ENCODE peak calls at places on chromosomes 13 and 19, in eight cellular contexts. One of them, this sample, is unnamed.

GRCh38 chr19:2037676-2038255 is 13.3 kb downstream of the MKNK2 start:
- DNase-seq in HS-27A: no peak
- DNase-seq in hypothalamus: no peak
- DNase-seq in SW 1271: no peak
- DNase-seq in activated naive CD4-positive, alpha-beta T cell: no peak
- DNase-seq in body of pancreas: no peak
- DNase-seq in GM18507: no peak
- DNase-seq in HTR-8/SVneo: no peak
- DNase-seq in this sample: no peak

GRCh38 chr13:98909016-98909415 is 68.8 kb downstream of the DOCK9 start:
- DNase-seq in HS-27A: no peak
- DNase-seq in hypothalamus: no peak
- DNase-seq in SW 1271: no peak
- DNase-seq in activated naive CD4-positive, alpha-beta T cell: no peak
- DNase-seq in body of pancreas: no peak
- DNase-seq in GM18507: no peak
- DNase-seq in HTR-8/SVneo: no peak
- DNase-seq in this sample: peak; percentile 29

GRCh38 chr13:30396434-30397075 is 25.7 kb upstream of the UBE2L5 start:
- DNase-seq in HS-27A: no peak
- DNase-seq in hypothalamus: no peak
- DNase-seq in SW 1271: no peak
- DNase-seq in activated naive CD4-positive, alpha-beta T cell: no peak
- DNase-seq in body of pancreas: no peak
- DNase-seq in GM18507: no peak
- DNase-seq in HTR-8/SVneo: no peak
- DNase-seq in this sample: no peak

GRCh38 chr13:63435668-63436275 is 2020.1 kb upstream of the PCDH20 start:
- DNase-seq in HS-27A: peak; percentile 87
- DNase-seq in hypothalamus: no peak
- DNase-seq in SW 1271: no peak
- DNase-seq in activated naive CD4-positive, alpha-beta T cell: no peak
- DNase-seq in body of pancreas: no peak
- DNase-seq in GM18507: no peak
- DNase-seq in HTR-8/SVneo: peak; percentile 28
- DNase-seq in this sample: peak; percentile 99

GRCh38 chr13:107650081-107650701 is 565.1 kb downstream of the LIG4 start:
- DNase-seq in HS-27A: peak; percentile 24
- DNase-seq in hypothalamus: peak; percentile 16
- DNase-seq in SW 1271: no peak
- DNase-seq in activated naive CD4-positive, alpha-beta T cell: peak; percentile 0
- DNase-seq in body of pancreas: peak; percentile 35
- DNase-seq in GM18507: no peak
- DNase-seq in HTR-8/SVneo: peak; percentile 4
- DNase-seq in this sample: peak; percentile 67

GRCh38 chr19:20964798-20965197 is 41.7 kb downstream of the ZNF85 start:
- DNase-seq in HS-27A: no peak
- DNase-seq in hypothalamus: no peak
- DNase-seq in SW 1271: no peak
- DNase-seq in activated naive CD4-positive, alpha-beta T cell: no peak
- DNase-seq in body of pancreas: peak; percentile 13
- DNase-seq in GM18507: no peak
- DNase-seq in HTR-8/SVneo: no peak
- DNase-seq in this sample: no peak

GRCh38 chr19:55136399-55137102 is 12.5 kb downstream of the TNNT1 start:
- DNase-seq in HS-27A: no peak
- DNase-seq in hypothalamus: no peak
- DNase-seq in SW 1271: no peak
- DNase-seq in activated naive CD4-positive, alpha-beta T cell: no peak
- DNase-seq in body of pancreas: no peak
- DNase-seq in GM18507: no peak
- DNase-seq in HTR-8/SVneo: no peak
- DNase-seq in this sample: no peak

GRCh38 chr19:7863157-7863970 is 10.8 kb downstream of the PRR36 start:
- DNase-seq in HS-27A: no peak
- DNase-seq in hypothalamus: no peak
- DNase-seq in SW 1271: no peak
- DNase-seq in activated naive CD4-positive, alpha-beta T cell: no peak
- DNase-seq in body of pancreas: no peak
- DNase-seq in GM18507: no peak
- DNase-seq in HTR-8/SVneo: no peak
- DNase-seq in this sample: no peak

GRCh38 chr19:57888494-57889231 is at the start of gene ZNF814:
- DNase-seq in HS-27A: peak; percentile 47
- DNase-seq in hypothalamus: peak; percentile 62
- DNase-seq in SW 1271: peak; percentile 68
- DNase-seq in activated naive CD4-positive, alpha-beta T cell: peak; percentile 63
- DNase-seq in body of pancreas: peak; percentile 80
- DNase-seq in GM18507: no peak
- DNase-seq in HTR-8/SVneo: peak; percentile 54
- DNase-seq in this sample: peak; percentile 87

GRCh38 chr13:60448907-60449510 is 52.0 kb downstream of the TDRD3 start:
- DNase-seq in HS-27A: no peak
- DNase-seq in hypothalamus: peak; percentile 2
- DNase-seq in SW 1271: no peak
- DNase-seq in activated naive CD4-positive, alpha-beta T cell: no peak
- DNase-seq in body of pancreas: peak; percentile 20
- DNase-seq in GM18507: no peak
- DNase-seq in HTR-8/SVneo: peak; percentile 13
- DNase-seq in this sample: peak; percentile 72

GRCh38 chr13:104008571-104009435 is 942.6 kb upstream of the SLC10A2 start:
- DNase-seq in HS-27A: no peak
- DNase-seq in hypothalamus: no peak
- DNase-seq in SW 1271: no peak
- DNase-seq in activated naive CD4-positive, alpha-beta T cell: no peak
- DNase-seq in body of pancreas: no peak
- DNase-seq in GM18507: no peak
- DNase-seq in HTR-8/SVneo: peak; percentile 10
- DNase-seq in this sample: peak; percentile 85

GRCh38 chr19:11984986-11985385 is 20.1 kb downstream of the ZNF763 start:
- DNase-seq in HS-27A: no peak
- DNase-seq in hypothalamus: no peak
- DNase-seq in SW 1271: no peak
- DNase-seq in activated naive CD4-positive, alpha-beta T cell: no peak
- DNase-seq in body of pancreas: no peak
- DNase-seq in GM18507: no peak
- DNase-seq in HTR-8/SVneo: no peak
- DNase-seq in this sample: no peak

GRCh38 chr19:40592170-40592569 is 9.0 kb upstream of the LTBP4 start:
- DNase-seq in HS-27A: no peak
- DNase-seq in hypothalamus: no peak
- DNase-seq in SW 1271: no peak
- DNase-seq in activated naive CD4-positive, alpha-beta T cell: no peak
- DNase-seq in body of pancreas: peak; percentile 16
- DNase-seq in GM18507: no peak
- DNase-seq in HTR-8/SVneo: no peak
- DNase-seq in this sample: peak; percentile 68